ENCODE peak calls at places on chromosomes 11 and 22, in nine cellular contexts. Z, D, R, M, J, U, A, W and P are unnamed samples.

GRCh38 chr11:31967404-31967950 is 123.4 kb upstream of the RCN1 start:
- DNase-seq in M (no peak), D (no peak), W (no peak), R (no peak), J (no peak), Z (no peak), A (no peak), U (peak), P (no peak)

GRCh38 chr11:110028904-110029303 is 64.3 kb upstream of the ZC3H12C start:
- DNase-seq in Z (no peak), J (no peak), D (peak), R (no peak), W (no peak), A (no peak), U (no peak), M (no peak), P (no peak)

GRCh38 chr22:38742176-38742942 is 13.4 kb downstream of the SUN2 start:
- DNase-seq in R (no peak), U (no peak), J (no peak), M (no peak), D (no peak), A (no peak), Z (no peak), W (no peak), P (no peak)

GRCh38 chr22:46030241-46030880 is 53.4 kb upstream of the WNT7B start:
- DNase-seq in J (no peak), Z (no peak), M (no peak), A (no peak), W (no peak), U (no peak), D (no peak), R (no peak), P (no peak)

GRCh38 chr11:92340839-92341238 is 116.2 kb downstream of the FAT3 start:
- DNase-seq in M (peak), R (no peak), U (no peak), W (peak), J (no peak), D (peak), Z (no peak), A (no peak), P (no peak)

GRCh38 chr11:68040121-68040956 is 1.5 kb downstream of the TCIRG1 start:
- DNase-seq in A (peak), U (no peak), M (peak), J (peak), W (no peak), D (peak), R (no peak), Z (no peak), P (peak)

GRCh38 chr11:16001899-16002426 is 354.4 kb downstream of the SOX6 start:
- DNase-seq in U (no peak), A (no peak), J (peak), M (peak), R (peak), W (peak), D (peak), Z (no peak), P (no peak)

GRCh38 chr22:42803454-42803853 is 53.6 kb downstream of the ARFGAP3 start:
- DNase-seq in U (peak), W (no peak), M (no peak), J (no peak), Z (no peak), A (no peak), D (no peak), R (peak), P (peak)

GRCh38 chr11:83249972-83250593 is 36.1 kb downstream of the CCDC90B start:
- DNase-seq in R (no peak), U (no peak), D (peak), Z (peak), A (peak), J (peak), W (no peak), M (peak), P (no peak)

GRCh38 chr11:2663915-2664314 is 35.9 kb downstream of the KCNQ1OT1 start:
- DNase-seq in A (no peak), R (no peak), U (no peak), Z (no peak), W (no peak), M (no peak), J (no peak), D (no peak), P (no peak)

GRCh38 chr11:66136752-66137123 is 66.7 kb downstream of the PACS1 start:
- DNase-seq in W (no peak), D (peak), R (no peak), U (no peak), Z (no peak), J (peak), M (no peak), A (no peak), P (no peak)

GRCh38 chr22:47149976-47150375 is 387.5 kb downstream of the TBC1D22A start:
- DNase-seq in Z (no peak), D (no peak), R (no peak), M (no peak), A (no peak), W (no peak), U (no peak), J (no peak), P (no peak)

GRCh38 chr11:68810164-68810563 is 31.6 kb downstream of the CPT1A start:
- DNase-seq in M (no peak), U (no peak), D (no peak), R (no peak), W (no peak), J (no peak), A (no peak), Z (no peak), P (peak)

GRCh38 chr11:61293869-61294716 is 1.0 kb downstream of the VWCE start:
- DNase-seq in A (peak), Z (peak), U (no peak), D (peak), J (peak), R (peak), W (peak), M (no peak), P (peak)

GRCh38 chr11:6269994-6270393 is 10.4 kb downstream of the CCKBR start:
- DNase-seq in R (no peak), U (no peak), A (no peak), D (no peak), J (no peak), M (no peak), W (no peak), Z (no peak), P (no peak)

GRCh38 chr11:67572747-67573419 is 10.7 kb upstream of the GSTP1 start:
- DNase-seq in U (peak), D (peak), J (no peak), A (peak), M (no peak), R (peak), Z (no peak), W (peak), P (peak)

GRCh38 chr11:69027704-69028372 is 14.8 kb upstream of the MRGPRF start:
- DNase-seq in M (no peak), J (no peak), W (no peak), Z (no peak), R (no peak), U (no peak), A (no peak), D (peak), P (no peak)

GRCh38 chr11:32615422-32615821 is 31.8 kb downstream of the EIF3M start:
- DNase-seq in A (no peak), D (no peak), Z (no peak), M (no peak), W (no peak), R (no peak), U (no peak), J (no peak), P (no peak)

GRCh38 chr11:35524780-35525179 is 636 bp downstream of the PAMR1 start:
- DNase-seq in U (no peak), Z (no peak), W (no peak), J (no peak), R (no peak), D (peak), A (no peak), M (no peak), P (no peak)

GRCh38 chr11:8209208-8209807 is 40.5 kb upstream of the RIC3 start:
- DNase-seq in J (no peak), U (peak), M (no peak), W (no peak), A (no peak), Z (no peak), R (no peak), D (no peak), P (no peak)

GRCh38 chr11:126357055-126357962 is 1.8 kb downstream of the ST3GAL4 start:
- DNase-seq in J (no peak), U (no peak), A (no peak), R (no peak), W (no peak), Z (no peak), D (no peak), M (no peak), P (no peak)

GRCh38 chr11:33529461-33529860 is 171.2 kb downstream of the C11orf91 start:
- DNase-seq in R (no peak), A (no peak), M (no peak), J (no peak), W (no peak), Z (no peak), U (no peak), D (no peak), P (no peak)

GRCh38 chr22:43956805-43957463 is 1.7 kb downstream of the SAMM50 start:
- DNase-seq in U (no peak), W (no peak), M (no peak), D (no peak), R (no peak), A (no peak), Z (no peak), J (no peak), P (no peak)

GRCh38 chr11:106625566-106625965 is 392.7 kb downstream of the GUCY1A2 start:
- DNase-seq in J (no peak), Z (no peak), R (no peak), D (peak), W (no peak), M (no peak), A (no peak), U (no peak), P (no peak)

GRCh38 chr11:115462757-115463156 is 41.5 kb downstream of the CADM1 start:
- DNase-seq in Z (no peak), A (no peak), R (no peak), J (no peak), M (no peak), U (no peak), D (no peak), W (no peak), P (no peak)

GRCh38 chr22:23621082-23621780 is 10.9 kb downstream of the DRICH1 start:
- DNase-seq in R (no peak), M (no peak), Z (no peak), U (no peak), W (no peak), A (no peak), J (no peak), D (no peak), P (no peak)

GRCh38 chr11:109994896-109995295 is 98.3 kb upstream of the ZC3H12C start:
- DNase-seq in W (no peak), R (no peak), D (no peak), Z (no peak), A (no peak), J (no peak), M (no peak), U (no peak), P (no peak)

GRCh38 chr22:20647586-20648305 is 126.2 kb upstream of the SERPIND1 start:
- DNase-seq in Z (no peak), U (no peak), A (no peak), M (no peak), W (no peak), J (no peak), R (no peak), D (no peak), P (no peak)